ENCODE peak calls at places on chromosomes 5 and 9, in nine cellular contexts. G is activated CD4-positive, alpha-beta memory T cell treated with anti-CD3 and anti-CD28 coated beads for 36 hours; O is EL; J is mammary epithelial cell; U is NCI-H82; D is IMR-90; F is naive thymus-derived CD4-positive, alpha-beta T cell; T is NAMALWA; H is NCI-H1694. E is an unnamed sample.

GRCh38 chr9:130036099-130036498 is 6.9 kb downstream of the FNBP1 start:
- DNase-seq in U (no peak), F (no peak), J (peak), H (no peak), O (peak), T (no peak), G (no peak), D (peak), E (no peak)

GRCh38 chr5:957730-958485 is 50.7 kb upstream of the NKD2 start:
- DNase-seq in T (no peak), J (no peak), G (no peak), F (no peak), D (peak), U (no peak), O (peak), H (no peak), E (no peak)

GRCh38 chr5:170896779-170897178 is 35.0 kb downstream of the RANBP17 start:
- DNase-seq in T (peak), U (no peak), O (peak), D (peak), G (no peak), J (no peak), F (no peak), H (no peak), E (no peak)

GRCh38 chr5:151718653-151719052 is 31.9 kb upstream of the SPARC start:
- DNase-seq in U (no peak), J (no peak), T (no peak), F (no peak), H (no peak), G (no peak), O (peak), D (peak), E (no peak)

GRCh38 chr5:92641031-92641962 is 939.7 kb downstream of the NR2F1-AS1 start:
- DNase-seq in F (no peak), J (peak), O (peak), D (peak), U (peak), H (peak), G (no peak), T (peak), E (no peak)

GRCh38 chr5:164202338-164202737 is 696.9 kb downstream of the MAT2B start:
- DNase-seq in D (peak), U (no peak), T (no peak), H (no peak), F (no peak), O (no peak), G (no peak), J (no peak), E (no peak)

GRCh38 chr5:52735139-52735538 is 52.6 kb upstream of the ITGA1 start:
- DNase-seq in O (no peak), T (no peak), U (no peak), F (no peak), D (peak), J (no peak), H (no peak), G (no peak), E (no peak)

GRCh38 chr5:138533973-138534941 is 8.8 kb downstream of the ETF1 start:
- DNase-seq in G (no peak), F (no peak), U (no peak), H (no peak), D (no peak), T (no peak), O (no peak), J (no peak), E (no peak)

GRCh38 chr9:97934321-97935115 is 3.5 kb downstream of the HEMGN start:
- DNase-seq in O (no peak), H (peak), J (no peak), T (peak), D (no peak), F (no peak), G (no peak), U (no peak), E (no peak)

GRCh38 chr5:107619781-107620180 is 51.0 kb downstream of the EFNA5 start:
- DNase-seq in T (no peak), D (no peak), G (no peak), U (no peak), J (no peak), F (no peak), H (no peak), O (no peak), E (no peak)

GRCh38 chr5:55923873-55924500 is 70.8 kb downstream of the IL6ST start:
- DNase-seq in O (no peak), U (no peak), H (no peak), F (no peak), G (no peak), T (no peak), J (no peak), D (no peak), E (no peak)

GRCh38 chr9:21690561-21690960 is 111.9 kb upstream of the MTAP start:
- DNase-seq in J (no peak), H (no peak), U (no peak), F (no peak), G (no peak), O (peak), T (no peak), D (peak), E (no peak)

GRCh38 chr9:82492274-82492673 is 503.7 kb downstream of the SPATA31D1 start:
- DNase-seq in T (no peak), U (no peak), O (no peak), D (no peak), J (no peak), H (no peak), F (no peak), G (no peak), E (no peak)

GRCh38 chr9:105413486-105414068 is 34.3 kb upstream of the FSD1L start:
- DNase-seq in O (peak), G (no peak), D (peak), J (peak), F (no peak), T (no peak), U (peak), H (no peak), E (no peak)

GRCh38 chr9:121218357-121219027 is 16.8 kb upstream of the RAB14 start:
- DNase-seq in U (no peak), F (no peak), O (no peak), H (no peak), G (no peak), J (no peak), T (no peak), D (no peak), E (no peak)

GRCh38 chr5:175022286-175022685 is 297.9 kb downstream of the MSX2 start:
- DNase-seq in J (no peak), D (no peak), H (no peak), T (no peak), G (no peak), F (no peak), O (no peak), U (peak), E (no peak)

GRCh38 chr5:68803881-68804319 is 289.9 kb upstream of the SLC30A5 start:
- DNase-seq in J (no peak), D (no peak), O (no peak), F (no peak), G (no peak), H (no peak), T (no peak), U (peak), E (no peak)

GRCh38 chr5:74367241-74367733 is 273.2 kb downstream of the ENC1 start:
- DNase-seq in D (no peak), T (no peak), O (no peak), U (no peak), F (no peak), G (no peak), H (no peak), J (no peak), E (no peak)

GRCh38 chr9:112516769-112517168 is 30.1 kb downstream of the KIAA1958 start:
- DNase-seq in T (no peak), H (no peak), G (no peak), F (no peak), J (no peak), O (no peak), D (no peak), U (no peak), E (no peak)

GRCh38 chr9:81669011-81669739 is 20.2 kb downstream of the TLE1 start:
- DNase-seq in H (no peak), J (no peak), F (no peak), T (no peak), O (no peak), G (no peak), U (peak), D (peak), E (no peak)

GRCh38 chr9:37511006-37511714 is 25.4 kb downstream of the POLR1E start:
- DNase-seq in F (no peak), U (peak), J (no peak), G (peak), H (no peak), T (peak), D (no peak), O (peak), E (no peak)

GRCh38 chr5:159412284-159413046 is 82.2 kb upstream of the IL12B start:
- DNase-seq in D (no peak), U (no peak), G (peak), H (no peak), J (peak), O (no peak), F (peak), T (peak), E (peak)

GRCh38 chr5:140321796-140322195 is 18.9 kb upstream of the PFDN1 start:
- DNase-seq in G (no peak), O (no peak), F (no peak), J (no peak), T (no peak), D (no peak), U (no peak), H (no peak), E (no peak)

GRCh38 chr5:130963798-130964197 is 201.3 kb downstream of the HINT1 start:
- DNase-seq in U (no peak), O (no peak), J (peak), D (no peak), T (no peak), G (no peak), F (no peak), H (no peak), E (no peak)

GRCh38 chr5:4513381-4513780 is 626.7 kb upstream of the ADAMTS16 start:
- DNase-seq in F (no peak), T (no peak), J (peak), G (no peak), U (no peak), O (no peak), D (no peak), H (no peak), E (no peak)

GRCh38 chr5:146877783-146878470 is 630 bp downstream of the PPP2R2B start:
- DNase-seq in F (no peak), H (peak), D (no peak), O (peak), U (peak), J (no peak), G (peak), T (no peak), E (peak)

GRCh38 chr9:93126825-93127368 is 7.2 kb downstream of the NINJ1 start:
- DNase-seq in G (peak), D (no peak), F (no peak), H (no peak), J (no peak), U (no peak), O (no peak), T (no peak), E (peak)

GRCh38 chr5:36724429-36725332 is 118.3 kb downstream of the SLC1A3 start:
- DNase-seq in G (peak), J (no peak), F (peak), D (no peak), O (peak), T (peak), U (peak), H (no peak), E (peak)

GRCh38 chr9:109423877-109424276 is 74.2 kb downstream of the PTPN3 start:
- DNase-seq in F (no peak), H (no peak), O (no peak), G (no peak), U (no peak), D (no peak), T (no peak), J (no peak), E (no peak)

GRCh38 chr5:37737326-37738056 is 102.3 kb downstream of the GDNF start:
- DNase-seq in O (no peak), D (no peak), J (no peak), G (no peak), H (no peak), F (no peak), U (peak), T (no peak), E (no peak)

GRCh38 chr5:154274828-154275185 is 84.3 kb downstream of the GALNT10 start:
- DNase-seq in O (peak), D (peak), U (no peak), H (peak), J (peak), G (no peak), T (no peak), F (no peak), E (no peak)

GRCh38 chr9:87213948-87214347 is 266.6 kb upstream of the GAS1 start:
- DNase-seq in O (peak), F (no peak), D (peak), H (no peak), T (no peak), G (no peak), U (no peak), J (peak), E (no peak)

GRCh38 chr5:172005708-172006377 is 595 bp downstream of the FBXW11 start:
- DNase-seq in O (peak), T (peak), H (no peak), F (peak), U (peak), J (peak), D (no peak), G (peak), E (peak)

GRCh38 chr5:10310073-10310779 is 2.5 kb upstream of the CMBL start:
- DNase-seq in F (no peak), J (peak), G (no peak), O (peak), T (no peak), H (no peak), U (no peak), D (peak), E (no peak)

GRCh38 chr9:5848372-5848882 is 15.5 kb upstream of the ERMP1 start:
- DNase-seq in F (no peak), H (no peak), G (no peak), D (no peak), J (no peak), O (no peak), U (no peak), T (no peak), E (no peak)

GRCh38 chr5:36334315-36334714 is 32.6 kb upstream of the RANBP3L start:
- DNase-seq in U (no peak), O (no peak), J (no peak), T (no peak), G (no peak), D (no peak), H (no peak), F (no peak), E (no peak)

GRCh38 chr9:134644715-134645606 is 3.4 kb downstream of the COL5A1 start:
- DNase-seq in T (no peak), J (peak), U (no peak), G (no peak), O (peak), D (peak), F (no peak), H (no peak), E (no peak)

GRCh38 chr5:179802950-179803562 is 3.6 kb downstream of the MGAT4B start:
- DNase-seq in G (no peak), J (no peak), F (no peak), O (no peak), D (no peak), T (no peak), H (no peak), U (no peak), E (no peak)

GRCh38 chr5:15495026-15495425 is 5.0 kb upstream of the FBXL7 start:
- DNase-seq in U (peak), F (no peak), G (no peak), J (no peak), T (no peak), O (no peak), D (no peak), H (no peak), E (no peak)

GRCh38 chr9:34603610-34604231 is 8.2 kb downstream of the RPP25L start:
- DNase-seq in U (peak), G (peak), J (peak), O (peak), D (peak), H (peak), F (peak), T (peak), E (peak)